ENCODE peak calls at places on chromosomes 13 and 19, in eight cellular contexts. T, R, Y, H, J, V, Q and D are unnamed samples.
A peak's percentile ranks its signal among the peaks of the same experiment; 100 is the strongest.

GRCh38 chr19:46420056-46420455 is 6.7 kb upstream of the CCDC8 start:
- DNase-seq in T (no peak), R (no peak), V (no peak), J (no peak), Y (no peak), H (no peak), Q (no peak), D (no peak)

GRCh38 chr19:46951236-46951986 is 68.2 kb upstream of the NPAS1 start:
- DNase-seq in Y (peak; percentile 83), H (no peak), T (peak; percentile 54), V (no peak), R (no peak), J (no peak), Q (no peak), D (no peak)

GRCh38 chr19:1101337-1101698 is 2.5 kb upstream of the GPX4 start:
- DNase-seq in H (no peak), J (no peak), Y (no peak), V (no peak), T (no peak), R (peak; percentile 26), Q (no peak), D (no peak)

GRCh38 chr13:74210693-74211393 is 76.6 kb upstream of the KLF12 start:
- DNase-seq in Y (peak; percentile 8), Q (no peak), T (no peak), V (no peak), R (no peak), J (no peak), H (peak; percentile 77), D (no peak)

GRCh38 chr19:10861118-10861651 is 10.2 kb upstream of the CARM1 start:
- DNase-seq in H (no peak), Y (no peak), V (no peak), J (peak; percentile 58), Q (no peak), T (no peak), R (peak; percentile 83), D (peak; percentile 44)

GRCh38 chr13:49664606-49665005 is 26.7 kb downstream of the EBPL start:
- DNase-seq in J (no peak), V (no peak), T (no peak), Y (no peak), H (no peak), Q (no peak), R (no peak), D (no peak)

GRCh38 chr13:101267656-101268055 is 148.7 kb downstream of the NALCN start:
- DNase-seq in H (no peak), V (no peak), T (no peak), Q (no peak), R (no peak), J (no peak), Y (peak; percentile 26), D (no peak)

GRCh38 chr19:21921691-21922180 is 85.8 kb upstream of the ZNF43 start:
- DNase-seq in J (no peak), Q (no peak), H (no peak), R (no peak), T (no peak), V (no peak), Y (no peak), D (no peak)

GRCh38 chr19:43439183-43440063 is 24.7 kb downstream of the TEX101 start:
- DNase-seq in V (no peak), J (no peak), Y (peak; percentile 61), Q (peak; percentile 72), R (no peak), T (no peak), H (peak; percentile 36), D (no peak)

GRCh38 chr13:37863708-37864107 is 5.9 kb downstream of the TRPC4 start:
- DNase-seq in Y (no peak), Q (no peak), H (no peak), V (no peak), T (no peak), R (no peak), J (no peak), D (no peak)

GRCh38 chr13:36421447-36421846 is 10.8 kb upstream of the CCNA1 start:
- DNase-seq in R (no peak), Y (no peak), H (no peak), T (no peak), V (no peak), Q (no peak), J (no peak), D (no peak)

GRCh38 chr13:95492044-95492801 is 60.3 kb upstream of the CLDN10 start:
- DNase-seq in H (no peak), R (peak; percentile 56), J (no peak), T (no peak), V (no peak), Y (no peak), Q (no peak), D (no peak)

GRCh38 chr13:99027260-99027659 is 49.4 kb upstream of the DOCK9 start:
- DNase-seq in V (no peak), J (no peak), R (no peak), Y (no peak), T (no peak), H (no peak), Q (no peak), D (no peak)

GRCh38 chr19:14563989-14564650 is 7.7 kb downstream of the NDUFB7 start:
- DNase-seq in R (peak; percentile 94), Y (peak; percentile 93), J (no peak), H (no peak), V (no peak), Q (no peak), T (no peak), D (no peak)

GRCh38 chr19:3123088-3123721 is 12.6 kb upstream of the GNA15 start:
- DNase-seq in Y (no peak), J (peak; percentile 55), T (no peak), H (no peak), R (no peak), V (no peak), Q (no peak), D (no peak)

GRCh38 chr19:3129112-3129511 is 6.7 kb upstream of the GNA15 start:
- DNase-seq in J (no peak), Y (no peak), V (no peak), Q (no peak), R (peak; percentile 55), H (no peak), T (no peak), D (no peak)

GRCh38 chr19:3124630-3125029 is 11.2 kb upstream of the GNA15 start:
- DNase-seq in R (no peak), V (no peak), H (no peak), T (no peak), Y (no peak), Q (no peak), J (peak; percentile 20), D (no peak)

GRCh38 chr19:3123956-3124355 is 11.9 kb upstream of the GNA15 start:
- DNase-seq in R (no peak), Y (no peak), V (no peak), H (no peak), J (peak; percentile 41), Q (no peak), T (no peak), D (no peak)

DNA sequence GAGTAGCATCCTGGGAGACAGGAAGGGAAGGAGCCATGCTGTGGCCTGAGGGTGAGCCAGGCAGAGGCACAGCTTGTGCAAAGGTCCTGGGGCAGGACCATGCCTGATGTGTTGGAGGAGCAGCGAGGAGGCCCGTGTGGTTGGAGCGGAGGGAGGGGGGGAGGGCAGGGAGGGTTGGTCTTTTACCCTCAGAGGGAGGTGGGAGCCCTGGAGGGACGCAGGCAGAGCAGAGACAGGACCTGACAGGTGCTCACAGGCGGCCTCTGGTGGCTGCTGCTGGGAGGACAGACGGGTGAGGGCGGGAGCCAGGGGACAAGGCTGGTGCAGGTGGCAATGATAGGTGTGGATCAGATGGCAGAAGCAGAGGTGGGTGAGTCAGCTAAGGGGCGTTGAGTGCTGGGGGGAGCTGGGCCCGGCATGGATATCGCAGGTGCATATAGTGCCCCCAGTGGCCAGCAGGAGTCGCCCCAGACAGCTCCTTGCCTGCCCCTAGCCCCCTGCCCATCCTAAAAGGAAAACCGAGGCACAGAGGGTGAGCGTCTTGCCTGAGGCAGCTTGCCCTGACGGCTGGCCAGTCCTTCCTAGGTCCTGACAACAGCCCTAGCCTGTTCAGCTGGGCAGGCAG is 9.8 kb upstream of the GNA15 start:
- DNase-seq in T (no peak), Y (no peak), H (no peak), V (peak; percentile 80), J (peak; percentile 84), Q (peak; percentile 80), R (peak; percentile 88), D (peak; percentile 70)
- TF ChIP-seq CTCF in T (peak; percentile 34), Y (peak; percentile 78), H (peak; percentile 85), V (peak; percentile 76), J (peak; percentile 71), Q (peak; percentile 66), R (peak; percentile 70), D (peak; percentile 74)

DNA sequence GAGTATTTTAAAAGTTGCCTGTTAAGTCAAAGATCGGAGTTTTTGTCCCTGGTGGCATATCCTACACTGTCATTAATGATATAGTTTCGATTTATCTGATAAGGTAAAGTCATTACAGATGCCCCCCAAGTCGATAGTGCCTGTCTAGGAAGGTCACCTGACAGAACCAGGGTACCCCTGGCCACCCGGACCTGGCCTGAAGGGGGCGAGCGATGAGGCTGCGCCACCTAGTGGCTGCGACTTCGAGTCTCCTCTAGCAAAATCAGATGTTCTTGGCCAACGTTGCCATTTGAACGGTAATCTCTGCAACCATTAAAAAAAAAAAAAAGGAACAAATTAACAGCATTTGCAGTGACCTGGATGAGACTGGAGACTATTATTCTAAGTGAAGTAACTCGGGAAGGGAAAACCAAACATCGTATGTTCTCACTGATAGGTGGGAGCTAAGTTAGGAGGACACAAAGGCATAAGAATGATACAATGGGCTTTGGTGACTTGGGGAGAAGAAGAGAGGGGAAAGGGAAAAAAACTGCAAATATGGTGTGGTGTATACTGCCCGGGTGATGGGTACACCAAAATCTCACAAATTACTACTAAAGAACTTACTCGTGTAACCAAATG is 565.1 kb downstream of the LIG4 start:
- DNase-seq in Q (peak; percentile 48), V (peak; percentile 56), Y (peak; percentile 3), T (no peak), R (peak; percentile 83), H (no peak), J (peak; percentile 63), D (peak; percentile 63)
- TF ChIP-seq CTCF in Q (peak; percentile 19), V (peak; percentile 72), Y (peak; percentile 74), T (peak; percentile 92), R (peak; percentile 84), H (peak; percentile 39), J (peak; percentile 51), D (peak; percentile 87)

GRCh38 chr19:29172302-29172701 is 40.6 kb downstream of the UQCRFS1 start:
- DNase-seq in R (no peak), Q (no peak), Y (no peak), V (no peak), H (no peak), T (no peak), J (no peak), D (no peak)
- TF ChIP-seq CTCF in R (no peak), Q (no peak), Y (no peak), V (no peak), H (no peak), T (no peak), J (no peak), D (no peak)

GRCh38 chr19:24002256-24002945 is 84.6 kb upstream of the ZNF254 start:
- DNase-seq in Q (no peak), T (no peak), Y (no peak), H (no peak), R (no peak), J (no peak), V (no peak), D (no peak)
- TF ChIP-seq CTCF in Q (no peak), T (no peak), Y (no peak), H (no peak), R (no peak), J (no peak), V (no peak), D (no peak)

GRCh38 chr13:108961542-108962125 is 332.2 kb downstream of the MYO16 start:
- DNase-seq in Y (peak; percentile 48), H (no peak), R (peak; percentile 75), V (no peak), Q (no peak), J (no peak), T (no peak), D (no peak)
- TF ChIP-seq CTCF in Y (peak; percentile 78), H (peak; percentile 75), R (peak; percentile 90), V (peak; percentile 90), Q (peak; percentile 97), J (peak; percentile 83), T (peak; percentile 87), D (peak; percentile 97)